ENCODE peak calls at places on chromosomes 11 and 22, in six cellular contexts. V is IMR-90, G is neuronal stem cell, X is H1, P is mesenchymal stem cell, R is trophoblast cell. J is an unnamed sample.

GRCh38 chr22:31922593-31922992 is 21.7 kb upstream of the YWHAH start:
- DNase-seq in X (no peak), G (no peak), R (no peak), P (no peak), V (no peak), J (no peak)

GRCh38 chr11:11884774-11885481 is 43.2 kb downstream of the USP47 start:
- DNase-seq in R (no peak), G (no peak), P (no peak), V (no peak), X (no peak), J (no peak)

GRCh38 chr11:13277719-13278619 is at the start of gene BMAL1:
- DNase-seq in V (no peak), G (no peak), P (peak; percentile 36), R (no peak), X (peak; percentile 75), J (peak; percentile 37)

GRCh38 chr11:33835143-33835878 is 56.6 kb downstream of the LMO2 start:
- DNase-seq in G (no peak), V (peak; percentile 76), X (no peak), P (peak; percentile 96), R (peak; percentile 62), J (no peak)

GRCh38 chr11:14015711-14016110 is 53.2 kb downstream of the SPON1 start:
- DNase-seq in R (peak; percentile 86), V (peak; percentile 81), G (peak; percentile 5), P (peak; percentile 47), X (no peak), J (peak; percentile 46)

GRCh38 chr22:37068859-37069258 is 17.3 kb downstream of the KCTD17 start:
- DNase-seq in P (no peak), V (no peak), G (no peak), R (no peak), X (peak; percentile 83), J (peak; percentile 81)

GRCh38 chr11:126006068-126006467 is 56.6 kb downstream of the CDON start:
- DNase-seq in G (no peak), V (no peak), X (no peak), R (no peak), P (no peak), J (no peak)

GRCh38 chr22:20137671-20138416 is 6.2 kb downstream of the ZDHHC8 start:
- DNase-seq in R (no peak), G (no peak), V (no peak), X (no peak), P (no peak), J (no peak)

GRCh38 chr22:41367680-41368542 is 13.8 kb upstream of the TEF start:
- DNase-seq in G (no peak), V (peak; percentile 22), P (no peak), R (peak; percentile 88), X (no peak), J (peak; percentile 45)

GRCh38 chr22:35397095-35397904 is 2.6 kb upstream of the MCM5 start:
- DNase-seq in X (no peak), R (no peak), G (no peak), P (peak; percentile 60), V (peak; percentile 29), J (no peak)

GRCh38 chr11:109914038-109914437 is 179.2 kb upstream of the ZC3H12C start:
- DNase-seq in X (no peak), G (no peak), V (no peak), P (no peak), R (peak; percentile 95), J (no peak)

GRCh38 chr11:3810951-3811350 is 2.6 kb downstream of the PGAP2 start:
- DNase-seq in G (no peak), V (peak; percentile 26), X (no peak), R (no peak), P (no peak), J (no peak)

GRCh38 chr11:26297179-26297970 is 34.6 kb upstream of the ANO3 start:
- DNase-seq in P (peak; percentile 78), R (peak; percentile 79), X (no peak), V (peak; percentile 75), G (peak; percentile 45), J (no peak)

GRCh38 chr22:33357894-33358440 is 299.8 kb upstream of the SYN3 start:
- DNase-seq in R (no peak), X (no peak), G (no peak), P (no peak), V (no peak), J (no peak)

GRCh38 chr11:73429121-73429740 is 53.0 kb downstream of the RELT start:
- DNase-seq in G (no peak), V (peak; percentile 75), P (peak; percentile 13), X (no peak), R (no peak), J (no peak)

GRCh38 chr22:41910050-41910598 is 4.8 kb downstream of the SHISA8 start:
- DNase-seq in R (peak; percentile 69), V (no peak), P (no peak), G (no peak), X (peak; percentile 78), J (peak; percentile 78)

GRCh38 chr11:25615076-25615475 is 716.9 kb upstream of the ANO3 start:
- DNase-seq in G (no peak), P (no peak), R (peak; percentile 18), X (no peak), V (no peak), J (no peak)

GRCh38 chr11:29435421-29435820 is 581.4 kb downstream of the KCNA4 start:
- DNase-seq in V (peak; percentile 4), X (no peak), P (no peak), R (no peak), G (no peak), J (no peak)

GRCh38 chr11:71283960-71284359 is 31.6 kb upstream of the SHANK2 start:
- DNase-seq in G (no peak), V (no peak), X (no peak), R (peak; percentile 93), P (no peak), J (peak; percentile 27)

GRCh38 chr11:33801821-33802413 is 27.6 kb upstream of the FBXO3 start:
- DNase-seq in R (no peak), X (no peak), P (no peak), G (peak; percentile 26), V (no peak), J (no peak)

GRCh38 chr11:2649400-2649799 is 50.4 kb downstream of the KCNQ1OT1 start:
- DNase-seq in G (no peak), R (peak; percentile 10), V (no peak), P (no peak), X (no peak), J (no peak)
- H3K9me3 ChIP-seq in G (peaks cover 61% of the 10 kb centered on the region), R (peaks cover 41% of the 10 kb centered on the region), V (peaks cover 72% of the 10 kb centered on the region), P (peaks cover 100% of the 10 kb centered on the region), X (peaks cover 84% of the 10 kb centered on the region), J (peaks cover 61% of the 10 kb centered on the region)

DNA sequence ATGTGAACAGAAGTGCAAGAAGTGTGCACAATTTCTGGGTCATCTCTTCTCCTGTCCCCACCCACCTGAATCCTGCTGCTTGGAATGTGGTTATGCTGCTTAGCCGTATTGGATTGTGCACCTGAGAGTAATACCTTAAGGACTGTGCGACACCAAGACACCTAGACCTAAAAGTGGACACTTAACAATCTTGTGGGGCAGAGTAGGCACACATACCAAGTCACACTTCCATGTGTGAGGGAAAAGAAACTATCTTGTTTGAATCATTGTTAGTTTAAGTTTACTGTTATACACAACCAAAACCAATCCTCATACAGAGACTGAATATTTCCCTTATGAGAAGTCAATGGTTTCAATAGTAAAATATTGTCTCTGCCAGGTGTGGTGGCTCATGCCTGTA is 93.7 kb downstream of the CCDC83 start:
- DNase-seq in P (no peak), G (no peak), V (peak; percentile 35), X (no peak), R (peak; percentile 39), J (no peak)
- H4K91ac ChIP-seq in P (no peak overlapping the region), G (no peak overlapping the region), V (no peak overlapping the region), X (no peak overlapping the region), R (no peak overlapping the region), J (no peak overlapping the region)

GRCh38 chr11:47924184-47924671 is 56.1 kb upstream of the PTPRJ start:
- DNase-seq in X (no peak), V (peak; percentile 86), R (peak; percentile 94), P (peak; percentile 88), G (no peak), J (no peak)

GRCh38 chr11:47923667-47924066 is 56.7 kb upstream of the PTPRJ start:
- DNase-seq in V (peak; percentile 51), R (no peak), X (no peak), G (no peak), P (peak; percentile 59), J (no peak)

GRCh38 chr11:47932544-47932943 is 47.8 kb upstream of the PTPRJ start:
- DNase-seq in V (no peak), R (no peak), X (no peak), G (no peak), P (no peak), J (no peak)

GRCh38 chr11:47928426-47928825 is 51.9 kb upstream of the PTPRJ start:
- DNase-seq in P (no peak), X (no peak), R (no peak), G (no peak), V (no peak), J (no peak)
- H3K9me3 ChIP-seq in P (no peaks in the 10 kb centered on the region), X (no peaks in the 10 kb centered on the region), R (no peaks in the 10 kb centered on the region), G (no peaks in the 10 kb centered on the region), V (no peaks in the 10 kb centered on the region), J (no peaks in the 10 kb centered on the region)

GRCh38 chr11:64594159-64594939 is 3.3 kb downstream of the SLC22A12 start:
- DNase-seq in G (no peak), V (no peak), X (no peak), P (no peak), R (no peak), J (no peak)
- H4K91ac ChIP-seq in G (no peak overlapping the region), V (no peak overlapping the region), X (no peak overlapping the region), P (no peak overlapping the region), R (no peak overlapping the region), J (no peak overlapping the region)

J was measured in H9.